ENCODE peak calls at places on chromosomes 2 and 18, in five cellular contexts. K, B, Q, J and V are unnamed samples.

GRCh38 chr2:119823734-119824334 is 64.1 kb downstream of the PTPN4 start:
- DNase-seq in J (peak; percentile 3), Q (no peak), B (peak; percentile 42), K (no peak), V (no peak)

GRCh38 chr2:235055891-235056516 is 104.2 kb downstream of the SH3BP4 start:
- DNase-seq in B (peak; percentile 33), Q (peak; percentile 6), J (no peak), K (no peak), V (no peak)

GRCh38 chr2:74500578-74500946 is 1.2 kb upstream of the LBX2 start:
- DNase-seq in J (no peak), B (no peak), Q (no peak), K (no peak), V (no peak)

GRCh38 chr2:10431797-10432196 is 16.3 kb downstream of the ODC1 start:
- DNase-seq in J (no peak), B (no peak), Q (no peak), K (no peak), V (no peak)

GRCh38 chr2:159009940-159010339 is 41.5 kb downstream of the TANC1 start:
- DNase-seq in B (no peak), J (no peak), Q (no peak), K (no peak), V (no peak)

GRCh38 chr18:76977681-76978234 is 154.8 kb downstream of the MBP start:
- DNase-seq in B (no peak), K (no peak), Q (no peak), J (no peak), V (no peak)

GRCh38 chr2:126952216-126952615 is 53.5 kb downstream of the TEX51 start:
- DNase-seq in J (no peak), Q (no peak), B (no peak), K (no peak), V (no peak)

GRCh38 chr2:223566398-223566797 is 35.8 kb downstream of the SCG2 start:
- DNase-seq in J (no peak), Q (no peak), B (no peak), K (no peak), V (no peak)

GRCh38 chr2:28408764-28409599 is 16.3 kb downstream of the FOSL2 start:
- DNase-seq in Q (no peak), K (peak; percentile 83), J (no peak), B (peak; percentile 100), V (peak; percentile 55)

GRCh38 chr2:16256601-16257000 is 316.3 kb downstream of the MYCN start:
- DNase-seq in K (no peak), B (no peak), J (no peak), Q (no peak), V (no peak)

GRCh38 chr2:766255-766654 is 89.0 kb upstream of the TMEM18 start:
- DNase-seq in B (no peak), J (no peak), K (no peak), Q (no peak), V (no peak)

GRCh38 chr2:72745679-72746368 is 80.0 kb downstream of the EXOC6B start:
- DNase-seq in Q (peak; percentile 22), B (peak; percentile 60), J (peak; percentile 82), K (peak; percentile 23), V (no peak)

GRCh38 chr2:96815326-96816126 is 542 bp upstream of the CNNM3 start:
- DNase-seq in K (no peak), B (peak; percentile 27), Q (peak; percentile 9), J (peak; percentile 51), V (no peak)

GRCh38 chr2:70046534-70046933 is 40.7 kb upstream of the PCBP1 start:
- DNase-seq in J (no peak), Q (no peak), K (no peak), B (no peak), V (no peak)

GRCh38 chr2:75579186-75579585 is 18.4 kb upstream of the EVA1A start:
- DNase-seq in K (no peak), Q (no peak), J (no peak), B (no peak), V (no peak)

GRCh38 chr2:223122706-223123265 is 70.8 kb downstream of the KCNE4 start:
- DNase-seq in Q (peak; percentile 87), K (no peak), B (no peak), J (peak; percentile 42), V (no peak)

GRCh38 chr18:8615397-8616025 is 6.3 kb downstream of the RAB12 start:
- DNase-seq in K (no peak), Q (peak; percentile 21), B (peak; percentile 81), J (no peak), V (no peak)

GRCh38 chr2:240506406-240507059 is 51.3 kb downstream of the ANKMY1 start:
- DNase-seq in Q (no peak), B (no peak), K (no peak), J (no peak), V (no peak)

GRCh38 chr2:235588750-235589149 is 94.9 kb downstream of the AGAP1 start:
- DNase-seq in J (no peak), K (no peak), B (no peak), Q (no peak), V (no peak)

GRCh38 chr2:241933175-241933911 is 63.8 kb downstream of the RTP5 start:
- DNase-seq in B (peak; percentile 73), K (peak; percentile 40), Q (no peak), J (no peak), V (no peak)

GRCh38 chr2:223674998-223675609 is 72.9 kb upstream of the SCG2 start:
- DNase-seq in Q (no peak), K (no peak), B (peak; percentile 51), J (no peak), V (no peak)

GRCh38 chr2:20638646-20639430 is 12.1 kb downstream of the HS1BP3 start:
- DNase-seq in B (no peak), Q (no peak), J (no peak), K (no peak), V (no peak)

GRCh38 chr2:197184959-197185586 is 125.5 kb downstream of the ANKRD44 start:
- DNase-seq in B (peak; percentile 54), J (no peak), K (no peak), Q (no peak), V (no peak)

GRCh38 chr2:109454764-109455394 is 158.9 kb downstream of the SEPTIN10 start:
- DNase-seq in Q (no peak), K (no peak), B (no peak), J (no peak), V (no peak)

GRCh38 chr18:53941601-53942335 is 282.7 kb downstream of the MBD2 start:
- DNase-seq in B (peak; percentile 11), K (no peak), J (no peak), Q (no peak), V (no peak)

GRCh38 chr2:60629801-60630385 is 76.4 kb upstream of the BCL11A start:
- DNase-seq in J (no peak), B (no peak), Q (no peak), K (no peak), V (no peak)

GRCh38 chr2:30147715-30148611 is 1.2 kb downstream of the YPEL5 start:
- DNase-seq in J (peak; percentile 40), K (peak; percentile 72), Q (no peak), B (peak; percentile 38), V (peak; percentile 68)

GRCh38 chr2:890791-891190 is 59.9 kb upstream of the SNTG2 start:
- DNase-seq in Q (no peak), K (no peak), J (no peak), B (no peak), V (no peak)

GRCh38 chr18:55356815-55357214 is 231.2 kb downstream of the TCF4 start:
- DNase-seq in K (no peak), J (no peak), Q (no peak), B (no peak), V (no peak)

GRCh38 chr2:235506291-235506996 is 12.6 kb downstream of the AGAP1 start:
- DNase-seq in Q (peak; percentile 71), J (peak; percentile 92), K (no peak), B (no peak), V (no peak)

GRCh38 chr18:76496200-76496890 is 1.3 kb upstream of the ZNF516 start:
- DNase-seq in Q (no peak), K (no peak), J (peak; percentile 89), B (no peak), V (no peak)

GRCh38 chr2:215396595-215397313 is 39.1 kb downstream of the FN1 start:
- DNase-seq in J (no peak), K (no peak), Q (no peak), B (peak; percentile 10), V (no peak)

GRCh38 chr2:73406996-73407395 is 21.4 kb downstream of the ALMS1 start:
- DNase-seq in K (no peak), Q (no peak), B (no peak), J (no peak), V (no peak)

GRCh38 chr2:74849228-74849892 is 15.4 kb downstream of the HK2 start:
- DNase-seq in J (no peak), B (no peak), K (peak; percentile 72), Q (no peak), V (no peak)

GRCh38 chr2:55019547-55020258 is 30.5 kb downstream of the RTN4 start:
- DNase-seq in Q (no peak), K (no peak), J (no peak), B (no peak), V (no peak)

GRCh38 chr2:203498161-203498560 is 36.9 kb downstream of the RAPH1 start:
- DNase-seq in J (no peak), K (no peak), B (peak; percentile 82), Q (no peak), V (no peak)

GRCh38 chr2:61727746-61728145 is 126.1 kb downstream of the FAM161A start:
- DNase-seq in B (peak; percentile 20), J (no peak), Q (no peak), K (no peak), V (no peak)

GRCh38 chr2:46806526-46806925 is 109.1 kb downstream of the MCFD2 start:
- DNase-seq in Q (no peak), J (no peak), B (peak; percentile 60), K (no peak), V (no peak)